ENCODE peak calls at places on chromosomes 13 and 19, in six cellular contexts. S is sigmoid colon, Q is breast epithelium, I is WERI-Rb-1, L is A549, Z is cardiac muscle cell. F is an unnamed sample.

GRCh38 chr13:46728777-46729176 is 68.2 kb downstream of the ESD start:
- DNase-seq in S (no peak), Q (no peak), I (no peak), L (peak; percentile 1), Z (no peak), F (no peak)

GRCh38 chr13:21674271-21675009 is 3.6 kb downstream of the FGF9 start:
- DNase-seq in S (peak; percentile 67), Q (no peak), I (no peak), L (no peak), Z (no peak), F (no peak)

GRCh38 chr13:33494596-33495214 is 209.2 kb upstream of the STARD13 start:
- DNase-seq in S (no peak), Q (no peak), I (no peak), L (no peak), Z (peak; percentile 96), F (no peak)

GRCh38 chr19:30036154-30037129 is 94.4 kb downstream of the URI1 start:
- DNase-seq in S (no peak), Q (no peak), I (no peak), L (no peak), Z (no peak), F (no peak)

GRCh38 chr13:59263531-59263930 is 900.2 kb downstream of the DIAPH3 start:
- DNase-seq in S (no peak), Q (no peak), I (no peak), L (no peak), Z (no peak), F (no peak)

GRCh38 chr13:33217256-33217655 is 68.3 kb downstream of the STARD13 start:
- DNase-seq in S (no peak), Q (no peak), I (no peak), L (no peak), Z (no peak), F (no peak)

GRCh38 chr19:48530044-48530720 is 18.5 kb upstream of the LMTK3 start:
- DNase-seq in S (no peak), Q (no peak), I (no peak), L (no peak), Z (no peak), F (no peak)

GRCh38 chr13:44388427-44388826 is 14.8 kb downstream of the SERP2 start:
- DNase-seq in S (no peak), Q (no peak), I (no peak), L (no peak), Z (no peak), F (no peak)

GRCh38 chr19:40703029-40703755 is 12.7 kb upstream of the NUMBL start:
- DNase-seq in S (no peak), Q (no peak), I (no peak), L (no peak), Z (no peak), F (no peak)

GRCh38 chr13:89755729-89756492 is 1591.6 kb upstream of the MIR17HG start:
- DNase-seq in S (no peak), Q (no peak), I (no peak), L (no peak), Z (no peak), F (no peak)

GRCh38 chr13:104949840-104950805 is 1585.3 kb downstream of the EFNB2 start:
- DNase-seq in S (no peak), Q (no peak), I (no peak), L (no peak), Z (peak; percentile 23), F (no peak)

GRCh38 chr19:30649934-30650614 is 277.9 kb downstream of the ZNF536 start:
- DNase-seq in S (no peak), Q (no peak), I (peak; percentile 55), L (peak; percentile 87), Z (peak; percentile 63), F (no peak)

GRCh38 chr13:43171489-43171888 is 148.1 kb downstream of the DNAJC15 start:
- DNase-seq in S (no peak), Q (no peak), I (no peak), L (no peak), Z (no peak), F (no peak)

GRCh38 chr19:1725100-1726064 is 27.9 kb upstream of the ONECUT3 start:
- DNase-seq in S (no peak), Q (no peak), I (peak; percentile 83), L (peak; percentile 85), Z (peak; percentile 65), F (no peak)

GRCh38 chr19:913080-913748 is at the start of gene R3HDM4:
- DNase-seq in S (peak; percentile 90), Q (peak; percentile 84), I (peak; percentile 66), L (peak; percentile 61), Z (peak; percentile 66), F (peak; percentile 68)

GRCh38 chr13:65460136-65460535 is 1770.0 kb downstream of the PCDH9 start:
- DNase-seq in S (no peak), Q (no peak), I (no peak), L (no peak), Z (no peak), F (no peak)
- H3K27ac ChIP-seq in S (no peak overlapping the region), Q (no peak overlapping the region), I (no peak overlapping the region), L (no peak overlapping the region), Z (no peak overlapping the region), F (no peak overlapping the region)

DNA sequence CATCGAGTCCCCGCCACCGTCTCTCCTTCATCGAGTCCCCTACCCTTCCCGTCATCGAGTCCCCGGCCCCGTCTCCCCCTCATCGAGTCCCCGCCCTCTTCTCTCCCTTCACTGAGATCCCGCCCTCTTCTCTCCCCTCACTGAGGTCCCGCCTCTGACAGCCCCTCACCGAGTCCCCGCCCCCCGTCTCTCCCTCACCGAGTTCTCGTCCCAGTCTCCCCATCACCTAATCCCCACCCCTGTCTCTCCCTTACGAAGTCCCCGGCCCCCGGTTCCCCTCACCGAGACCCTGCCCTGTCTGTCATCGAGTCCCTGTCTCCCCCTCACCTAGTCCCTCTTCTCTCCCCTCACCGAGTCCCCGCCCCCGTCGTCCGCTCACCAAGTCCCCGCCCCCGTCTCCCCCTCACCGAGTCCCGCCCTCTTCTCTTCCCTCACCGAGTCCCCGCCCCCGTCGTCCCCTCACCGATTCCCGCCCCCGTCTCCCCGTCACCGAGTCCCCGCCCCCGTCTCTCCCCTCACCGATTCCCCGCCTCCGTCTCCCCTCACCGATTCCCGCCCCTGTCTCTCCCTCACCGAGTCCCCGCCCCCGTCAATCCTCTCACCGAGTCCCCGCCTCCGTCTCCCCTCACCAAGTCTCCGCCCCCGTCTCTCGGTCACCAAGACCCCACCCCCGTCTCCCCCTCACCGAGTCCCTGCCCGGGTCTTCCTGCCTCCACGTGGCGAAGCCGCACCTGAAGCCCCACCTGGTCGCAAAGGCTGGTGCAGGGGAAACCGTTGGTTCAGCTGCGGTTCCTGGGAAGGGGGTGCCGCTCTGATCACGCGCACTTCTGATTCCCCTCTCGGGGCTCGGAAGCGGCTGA is 23.9 kb upstream of the ZNF846 start:
- DNase-seq in S (peak; percentile 98), Q (peak; percentile 96), I (peak; percentile 96), L (peak; percentile 59), Z (peak; percentile 99), F (peak; percentile 94)
- TF ChIP-seq CTCF in S (no peak), Q (no peak), I (no peak), L (no peak), Z (no peak), F (no peak)

DNA sequence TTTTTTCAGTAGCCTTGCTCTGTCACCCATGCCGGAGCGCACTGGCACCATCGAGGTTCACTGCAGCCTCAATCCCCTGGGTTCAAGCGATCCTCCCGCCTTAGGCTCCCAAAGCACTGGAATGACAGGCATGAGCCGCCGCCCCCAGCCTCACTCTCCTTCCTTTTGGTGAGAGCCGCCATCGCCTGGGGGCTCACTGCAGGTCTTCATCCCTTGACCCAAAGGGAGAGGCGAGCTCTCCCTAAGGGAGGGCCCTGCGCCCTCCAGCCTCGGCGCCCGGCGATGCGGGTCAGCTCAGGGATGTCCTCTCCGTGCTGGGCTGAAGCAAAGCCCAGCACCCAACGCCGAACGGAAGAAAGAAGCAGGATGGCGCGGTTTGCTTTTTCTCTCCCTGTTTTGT is 23.2 kb upstream of the ZBTB7A start:
- DNase-seq in S (no peak), Q (no peak), I (no peak), L (no peak), Z (no peak), F (no peak)
- H3K27ac ChIP-seq in S (no peak overlapping the region), Q (no peak overlapping the region), I (no peak overlapping the region), L (no peak overlapping the region), Z (no peak overlapping the region), F (no peak overlapping the region)

GRCh38 chr19:38044267-38045111 is 137.5 kb downstream of the SIPA1L3 start:
- DNase-seq in S (no peak), Q (no peak), I (no peak), L (no peak), Z (no peak), F (no peak)
- TF ChIP-seq CTCF in S (no peak), Q (no peak), I (no peak), L (peak; percentile 28), Z (no peak), F (no peak)

F was measured in right atrium auricular region.